ENCODE peak calls at places on chromosome 16, in seven cellular contexts. One of them, this sample, is unnamed.
A peak's percentile ranks its signal among the peaks of the same experiment; 100 is the strongest.

GRCh38 chr16:69145658-69146057 is 13.2 kb downstream of the UTP4 start:
- DNase-seq in esophagus muscularis mucosa: no peak
- DNase-seq in sigmoid colon: no peak
- DNase-seq in HCT116: no peak
- DNase-seq in suprapubic skin: no peak
- DNase-seq in stomach: peak; percentile 56
- DNase-seq in breast epithelium: no peak
- DNase-seq in this sample: no peak

GRCh38 chr16:56360117-56361008 is 65.0 kb downstream of the AMFR start:
- DNase-seq in suprapubic skin: peak; percentile 71
- DNase-seq in sigmoid colon: peak; percentile 53
- DNase-seq in breast epithelium: no peak
- DNase-seq in HCT116: no peak
- DNase-seq in esophagus muscularis mucosa: no peak
- DNase-seq in stomach: peak; percentile 20
- DNase-seq in this sample: no peak

GRCh38 chr16:27389272-27389961 is 12.6 kb upstream of the IL21R start:
- DNase-seq in HCT116: no peak
- DNase-seq in breast epithelium: no peak
- DNase-seq in suprapubic skin: no peak
- DNase-seq in stomach: no peak
- DNase-seq in esophagus muscularis mucosa: no peak
- DNase-seq in sigmoid colon: no peak
- DNase-seq in this sample: no peak

GRCh38 chr16:70778901-70779309 is 22.1 kb downstream of the VAC14 start:
- DNase-seq in esophagus muscularis mucosa: peak; percentile 95
- DNase-seq in breast epithelium: peak; percentile 72
- DNase-seq in HCT116: peak; percentile 81
- DNase-seq in suprapubic skin: no peak
- DNase-seq in sigmoid colon: peak; percentile 85
- DNase-seq in stomach: no peak
- DNase-seq in this sample: peak; percentile 35

GRCh38 chr16:1204941-1205340 is 20.1 kb downstream of the TPSG1 start:
- DNase-seq in stomach: no peak
- DNase-seq in esophagus muscularis mucosa: no peak
- DNase-seq in HCT116: no peak
- DNase-seq in suprapubic skin: no peak
- DNase-seq in sigmoid colon: no peak
- DNase-seq in breast epithelium: no peak
- DNase-seq in this sample: no peak

GRCh38 chr16:15650698-15651161 is 685 bp downstream of the NDE1 start:
- DNase-seq in sigmoid colon: no peak
- DNase-seq in HCT116: no peak
- DNase-seq in breast epithelium: no peak
- DNase-seq in esophagus muscularis mucosa: no peak
- DNase-seq in stomach: no peak
- DNase-seq in suprapubic skin: no peak
- DNase-seq in this sample: no peak

GRCh38 chr16:64705443-64705842 is 416.4 kb downstream of the CDH11 start:
- DNase-seq in esophagus muscularis mucosa: no peak
- DNase-seq in suprapubic skin: no peak
- DNase-seq in breast epithelium: no peak
- DNase-seq in HCT116: no peak
- DNase-seq in sigmoid colon: no peak
- DNase-seq in stomach: no peak
- DNase-seq in this sample: no peak

GRCh38 chr16:68732068-68732680 is 4.9 kb upstream of the CDH1 start:
- DNase-seq in HCT116: peak; percentile 60
- DNase-seq in esophagus muscularis mucosa: no peak
- DNase-seq in sigmoid colon: no peak
- DNase-seq in breast epithelium: no peak
- DNase-seq in stomach: peak; percentile 93
- DNase-seq in suprapubic skin: no peak
- DNase-seq in this sample: peak; percentile 79

GRCh38 chr16:35102780-35103403 is 1643.5 kb downstream of the TP53TG3F start:
- DNase-seq in suprapubic skin: no peak
- DNase-seq in stomach: no peak
- DNase-seq in sigmoid colon: no peak
- DNase-seq in esophagus muscularis mucosa: no peak
- DNase-seq in breast epithelium: no peak
- DNase-seq in HCT116: no peak
- DNase-seq in this sample: no peak

GRCh38 chr16:2675714-2676113 is 6.6 kb upstream of the KCTD5 start:
- DNase-seq in breast epithelium: no peak
- DNase-seq in stomach: no peak
- DNase-seq in sigmoid colon: peak; percentile 58
- DNase-seq in HCT116: peak; percentile 68
- DNase-seq in suprapubic skin: no peak
- DNase-seq in esophagus muscularis mucosa: no peak
- DNase-seq in this sample: no peak

GRCh38 chr16:88473666-88474534 is 20.8 kb downstream of the ZFPM1 start:
- DNase-seq in HCT116: no peak
- DNase-seq in suprapubic skin: no peak
- DNase-seq in esophagus muscularis mucosa: no peak
- DNase-seq in breast epithelium: no peak
- DNase-seq in stomach: peak; percentile 89
- DNase-seq in sigmoid colon: no peak
- DNase-seq in this sample: no peak

GRCh38 chr16:70151941-70152509 is 21.6 kb upstream of the CLEC18C start:
- DNase-seq in sigmoid colon: no peak
- DNase-seq in stomach: no peak
- DNase-seq in HCT116: no peak
- DNase-seq in esophagus muscularis mucosa: peak; percentile 88
- DNase-seq in suprapubic skin: peak; percentile 64
- DNase-seq in breast epithelium: no peak
- DNase-seq in this sample: no peak

GRCh38 chr16:41439-42068 is 11.9 kb downstream of the POLR3K start:
- DNase-seq in sigmoid colon: no peak
- DNase-seq in suprapubic skin: no peak
- DNase-seq in esophagus muscularis mucosa: no peak
- DNase-seq in HCT116: no peak
- DNase-seq in breast epithelium: no peak
- DNase-seq in stomach: no peak
- DNase-seq in this sample: no peak

GRCh38 chr16:7025616-7026190 is 306.9 kb upstream of the RBFOX1 start:
- DNase-seq in breast epithelium: no peak
- DNase-seq in esophagus muscularis mucosa: no peak
- DNase-seq in sigmoid colon: peak; percentile 68
- DNase-seq in suprapubic skin: peak; percentile 79
- DNase-seq in HCT116: no peak
- DNase-seq in stomach: peak; percentile 46
- DNase-seq in this sample: peak; percentile 6

GRCh38 chr16:51419768-51420167 is 268.7 kb upstream of the SALL1 start:
- DNase-seq in breast epithelium: no peak
- DNase-seq in esophagus muscularis mucosa: no peak
- DNase-seq in stomach: no peak
- DNase-seq in suprapubic skin: no peak
- DNase-seq in HCT116: no peak
- DNase-seq in sigmoid colon: no peak
- DNase-seq in this sample: no peak

GRCh38 chr16:17330019-17330570 is 140.7 kb downstream of the XYLT1 start:
- DNase-seq in breast epithelium: no peak
- DNase-seq in HCT116: no peak
- DNase-seq in suprapubic skin: no peak
- DNase-seq in stomach: no peak
- DNase-seq in sigmoid colon: no peak
- DNase-seq in esophagus muscularis mucosa: no peak
- DNase-seq in this sample: no peak

GRCh38 chr16:86664518-86665318 is 86.4 kb downstream of the FOXL1 start:
- DNase-seq in suprapubic skin: peak; percentile 72
- DNase-seq in sigmoid colon: no peak
- DNase-seq in stomach: peak; percentile 49
- DNase-seq in HCT116: peak; percentile 96
- DNase-seq in breast epithelium: no peak
- DNase-seq in esophagus muscularis mucosa: no peak
- DNase-seq in this sample: no peak

GRCh38 chr16:69534720-69535119 is 31.0 kb upstream of the NFAT5 start:
- DNase-seq in stomach: no peak
- DNase-seq in HCT116: no peak
- DNase-seq in esophagus muscularis mucosa: no peak
- DNase-seq in sigmoid colon: no peak
- DNase-seq in breast epithelium: no peak
- DNase-seq in suprapubic skin: no peak
- DNase-seq in this sample: no peak

GRCh38 chr16:73082608-73083007 is 34.7 kb upstream of the ZFHX3 start:
- DNase-seq in sigmoid colon: peak; percentile 77
- DNase-seq in stomach: no peak
- DNase-seq in esophagus muscularis mucosa: no peak
- DNase-seq in suprapubic skin: no peak
- DNase-seq in breast epithelium: no peak
- DNase-seq in HCT116: no peak
- DNase-seq in this sample: peak; percentile 32

GRCh38 chr16:35188288-35189155 is 1729.1 kb downstream of the TP53TG3F start:
- DNase-seq in breast epithelium: no peak
- DNase-seq in suprapubic skin: peak; percentile 58
- DNase-seq in HCT116: no peak
- DNase-seq in esophagus muscularis mucosa: peak; percentile 90
- DNase-seq in sigmoid colon: no peak
- DNase-seq in stomach: no peak
- DNase-seq in this sample: no peak

GRCh38 chr16:14111713-14112538 is 40.8 kb downstream of the MRTFB start:
- DNase-seq in breast epithelium: peak; percentile 61
- DNase-seq in stomach: peak; percentile 57
- DNase-seq in sigmoid colon: peak; percentile 81
- DNase-seq in suprapubic skin: no peak
- DNase-seq in esophagus muscularis mucosa: no peak
- DNase-seq in HCT116: no peak
- DNase-seq in this sample: peak; percentile 74

GRCh38 chr16:49620868-49621239 is 235.1 kb downstream of the ZNF423 start:
- DNase-seq in suprapubic skin: peak; percentile 72
- DNase-seq in stomach: no peak
- DNase-seq in esophagus muscularis mucosa: no peak
- DNase-seq in HCT116: no peak
- DNase-seq in breast epithelium: no peak
- DNase-seq in sigmoid colon: no peak
- DNase-seq in this sample: no peak

DNA sequence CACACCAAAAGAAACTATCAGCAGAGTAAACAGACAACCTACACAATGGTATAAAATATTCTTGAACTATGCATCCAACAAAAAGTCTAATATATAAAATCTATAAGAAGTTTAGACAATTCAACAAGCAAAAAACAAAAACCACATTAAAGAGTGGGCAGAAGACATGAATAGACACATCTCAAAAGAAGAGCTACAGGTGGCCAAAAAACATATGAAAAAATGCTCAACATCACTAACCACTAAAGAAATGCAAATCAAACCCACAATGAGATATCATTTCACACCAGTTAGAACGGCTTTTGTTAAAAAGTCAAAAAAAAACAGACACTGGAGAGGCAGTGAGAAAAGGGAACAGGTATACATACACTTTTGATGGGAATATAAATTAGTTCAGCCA is 348.9 kb upstream of the MAF start:
- DNase-seq in sigmoid colon: no peak
- DNase-seq in stomach: no peak
- DNase-seq in HCT116: no peak
- DNase-seq in breast epithelium: no peak
- DNase-seq in esophagus muscularis mucosa: no peak
- DNase-seq in suprapubic skin: no peak
- DNase-seq in this sample: no peak
- TF ChIP-seq POLR2AphosphoS5 in sigmoid colon: no peak
- TF ChIP-seq POLR2AphosphoS5 in stomach: no peak
- TF ChIP-seq POLR2AphosphoS5 in HCT116: no peak
- TF ChIP-seq POLR2AphosphoS5 in breast epithelium: no peak
- TF ChIP-seq POLR2AphosphoS5 in esophagus muscularis mucosa: no peak
- TF ChIP-seq POLR2AphosphoS5 in suprapubic skin: no peak
- TF ChIP-seq POLR2AphosphoS5 in this sample: no peak

DNA sequence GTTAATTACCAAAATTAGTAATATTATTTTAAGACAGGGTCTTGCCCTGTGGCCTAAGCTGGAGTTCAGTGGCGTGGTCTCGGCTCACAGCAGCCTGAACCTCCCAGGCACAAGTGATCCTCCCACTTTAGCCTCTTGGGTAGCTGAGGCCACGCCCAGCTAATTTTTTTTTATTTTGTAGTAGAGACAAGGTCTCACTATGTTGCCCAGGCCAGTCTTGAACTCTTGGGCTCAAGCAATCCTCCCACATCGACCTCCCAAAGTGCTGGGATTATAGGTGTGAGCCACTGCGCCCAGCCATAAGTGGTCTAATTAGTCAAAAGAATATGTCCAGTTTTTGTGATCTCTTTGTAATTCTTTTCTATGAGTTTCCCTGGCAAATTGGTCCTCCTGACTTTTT is 12.0 kb upstream of the CFDP1 start:
- DNase-seq in suprapubic skin: no peak
- DNase-seq in HCT116: no peak
- DNase-seq in esophagus muscularis mucosa: no peak
- DNase-seq in sigmoid colon: no peak
- DNase-seq in breast epithelium: no peak
- DNase-seq in stomach: no peak
- DNase-seq in this sample: no peak
- H3K36me3 ChIP-seq in suprapubic skin: peaks cover 14% of the 10 kb centered on the region
- H3K36me3 ChIP-seq in HCT116: peaks cover 4% of the 10 kb centered on the region
- H3K36me3 ChIP-seq in esophagus muscularis mucosa: no peaks in the 10 kb centered on the region
- H3K36me3 ChIP-seq in sigmoid colon: no peaks in the 10 kb centered on the region
- H3K36me3 ChIP-seq in breast epithelium: no peaks in the 10 kb centered on the region
- H3K36me3 ChIP-seq in stomach: peaks cover 29% of the 10 kb centered on the region
- H3K36me3 ChIP-seq in this sample: no peaks in the 10 kb centered on the region

DNA sequence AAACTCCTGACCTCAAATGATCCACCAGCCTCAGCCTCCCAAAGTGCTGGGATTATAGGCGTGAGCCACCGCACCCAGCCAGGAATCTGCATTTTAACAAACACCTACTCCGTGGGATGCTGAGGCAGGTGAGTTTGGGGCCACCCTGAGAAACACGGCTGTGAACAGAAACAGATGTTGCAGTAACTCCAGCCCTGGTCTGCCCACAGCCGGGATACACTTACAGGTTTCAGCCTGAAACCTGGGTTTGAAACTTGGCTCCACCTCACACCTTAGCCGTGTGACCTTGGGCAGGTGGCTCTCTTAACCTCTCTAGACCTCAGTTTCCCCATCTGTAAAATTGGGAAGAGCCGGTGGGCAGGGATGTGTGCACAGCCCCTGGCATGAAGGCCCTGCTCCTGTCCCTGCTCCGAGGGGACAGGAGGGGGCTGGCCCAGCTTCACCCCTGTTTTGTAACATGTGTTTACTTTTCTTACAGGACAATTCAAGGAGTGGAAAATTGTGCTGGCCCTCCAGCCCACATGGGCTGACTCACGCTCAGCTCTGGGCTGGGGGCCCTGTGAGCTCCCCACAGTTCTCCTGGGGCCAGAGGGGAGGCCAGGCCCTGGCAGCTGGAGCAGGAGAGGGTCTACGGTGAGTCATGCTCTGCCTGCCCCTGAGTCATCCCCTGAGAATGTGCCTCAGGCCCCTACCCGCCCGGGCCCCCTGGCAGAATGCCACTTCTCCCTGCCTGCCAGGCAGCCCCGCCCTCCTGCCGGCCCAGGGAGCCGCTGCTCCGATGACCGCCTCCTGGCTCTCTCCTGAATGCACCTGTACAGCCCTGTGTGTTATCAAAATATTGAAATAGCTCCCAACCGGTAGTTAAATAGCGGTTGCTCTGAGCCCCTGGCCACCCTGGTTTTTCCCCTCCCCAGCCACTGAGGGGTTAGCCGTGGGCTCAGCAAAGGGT is 7.7 kb upstream of the PPL start:
- DNase-seq in HCT116: peak; percentile 84
- DNase-seq in suprapubic skin: peak; percentile 95
- DNase-seq in breast epithelium: peak; percentile 92
- DNase-seq in sigmoid colon: peak; percentile 98
- DNase-seq in stomach: peak; percentile 94
- DNase-seq in esophagus muscularis mucosa: peak; percentile 97
- DNase-seq in this sample: peak; percentile 86
- TF ChIP-seq POLR2AphosphoS5 in HCT116: peak; percentile 72
- TF ChIP-seq POLR2AphosphoS5 in suprapubic skin: peak; percentile 94
- TF ChIP-seq POLR2AphosphoS5 in breast epithelium: peak; percentile 83
- TF ChIP-seq POLR2AphosphoS5 in sigmoid colon: peak; percentile 89
- TF ChIP-seq POLR2AphosphoS5 in stomach: peak; percentile 85
- TF ChIP-seq POLR2AphosphoS5 in esophagus muscularis mucosa: peak; percentile 85
- TF ChIP-seq POLR2AphosphoS5 in this sample: peak; percentile 86

GRCh38 chr16:29738514-29738913 is 7.3 kb downstream of the C16orf54 start:
- DNase-seq in HCT116: no peak
- DNase-seq in stomach: no peak
- DNase-seq in suprapubic skin: no peak
- DNase-seq in breast epithelium: no peak
- DNase-seq in esophagus muscularis mucosa: no peak
- DNase-seq in sigmoid colon: no peak
- DNase-seq in this sample: no peak
- H3K36me3 ChIP-seq in HCT116: no peaks in the 10 kb centered on the region
- H3K36me3 ChIP-seq in stomach: no peaks in the 10 kb centered on the region
- H3K36me3 ChIP-seq in suprapubic skin: no peaks in the 10 kb centered on the region
- H3K36me3 ChIP-seq in breast epithelium: no peaks in the 10 kb centered on the region
- H3K36me3 ChIP-seq in esophagus muscularis mucosa: no peaks in the 10 kb centered on the region
- H3K36me3 ChIP-seq in sigmoid colon: no peaks in the 10 kb centered on the region
- H3K36me3 ChIP-seq in this sample: no peaks in the 10 kb centered on the region

This sample was measured in prostate gland.